ENCODE peak calls at places on chromosome 13, in nine cellular contexts. S is heart right ventricle, P is ovary, N is upper lobe of left lung, J is brain microvascular endothelial cell, Z is suprapubic skin, O is upper lobe of right lung, T is psoas muscle, A is breast epithelium. W is an unnamed sample.

GRCh38 chr13:26325876-26326275 is 71.9 kb downstream of the CDK8 start:
- DNase-seq in S (no peak), P (no peak), N (no peak), J (no peak), Z (no peak), O (no peak), T (no peak), A (no peak), W (no peak)

GRCh38 chr13:104750377-104750776 is 1684.2 kb upstream of the SLC10A2 start:
- DNase-seq in S (no peak), P (no peak), N (no peak), J (peak), Z (no peak), O (no peak), T (no peak), A (no peak), W (no peak)

GRCh38 chr13:60435762-60436374 is 38.8 kb downstream of the TDRD3 start:
- DNase-seq in S (no peak), P (no peak), N (no peak), J (no peak), Z (no peak), O (no peak), T (no peak), A (no peak), W (no peak)

GRCh38 chr13:43309301-43309700 is 285.9 kb downstream of the DNAJC15 start:
- DNase-seq in S (no peak), P (no peak), N (no peak), J (no peak), Z (no peak), O (no peak), T (no peak), A (no peak), W (no peak)

GRCh38 chr13:82688400-82688999 is 1193.8 kb downstream of the SLITRK1 start:
- DNase-seq in S (no peak), P (no peak), N (no peak), J (no peak), Z (no peak), O (no peak), T (no peak), A (no peak), W (no peak)

GRCh38 chr13:59891053-59891452 is 272.7 kb downstream of the DIAPH3 start:
- DNase-seq in S (no peak), P (no peak), N (no peak), J (no peak), Z (no peak), O (no peak), T (no peak), A (no peak), W (no peak)

GRCh38 chr13:44044544-44045178 is 165.0 kb downstream of the LACC1 start:
- DNase-seq in S (no peak), P (no peak), N (no peak), J (peak), Z (no peak), O (no peak), T (no peak), A (no peak), W (no peak)

GRCh38 chr13:45623516-45624090 is 8.1 kb upstream of the ERICH6B start:
- DNase-seq in S (no peak), P (no peak), N (no peak), J (no peak), Z (no peak), O (no peak), T (no peak), A (no peak), W (no peak)

GRCh38 chr13:113937497-113938140 is 36.3 kb downstream of the C13orf46 start:
- DNase-seq in S (no peak), P (no peak), N (no peak), J (no peak), Z (no peak), O (no peak), T (no peak), A (no peak), W (no peak)

GRCh38 chr13:33250594-33250993 is 35.0 kb downstream of the STARD13 start:
- DNase-seq in S (no peak), P (no peak), N (no peak), J (no peak), Z (no peak), O (no peak), T (no peak), A (no peak), W (no peak)

GRCh38 chr13:114035583-114036501 is 62.0 kb upstream of the C13orf46 start:
- DNase-seq in S (no peak), P (no peak), N (no peak), J (peak), Z (no peak), O (no peak), T (no peak), A (peak), W (no peak)

GRCh38 chr13:39036212-39036611 is 1.7 kb downstream of the PROSER1 start:
- DNase-seq in S (no peak), P (no peak), N (peak), J (no peak), Z (no peak), O (no peak), T (no peak), A (no peak), W (no peak)

GRCh38 chr13:113968463-113969310 is 5.2 kb downstream of the C13orf46 start:
- DNase-seq in S (no peak), P (no peak), N (no peak), J (no peak), Z (peak), O (peak), T (peak), A (no peak), W (no peak)

GRCh38 chr13:30526612-30527217 is 61.0 kb upstream of the HMGB1 start:
- DNase-seq in S (peak), P (no peak), N (no peak), J (peak), Z (no peak), O (no peak), T (peak), A (no peak), W (no peak)

GRCh38 chr13:36124236-36124822 is 6.9 kb downstream of the DCLK1 start:
- DNase-seq in S (peak), P (peak), N (no peak), J (peak), Z (no peak), O (no peak), T (no peak), A (no peak), W (no peak)

GRCh38 chr13:40401911-40402776 is 264.3 kb downstream of the FOXO1 start:
- DNase-seq in S (peak), P (peak), N (peak), J (peak), Z (peak), O (peak), T (peak), A (peak), W (peak)

GRCh38 chr13:76148926-76149325 is 512.8 kb downstream of the LMO7 start:
- DNase-seq in S (no peak), P (no peak), N (no peak), J (peak), Z (no peak), O (no peak), T (no peak), A (no peak), W (no peak)

GRCh38 chr13:20006206-20006605 is 47.7 kb downstream of the ZMYM2 start:
- DNase-seq in S (no peak), P (no peak), N (no peak), J (peak), Z (no peak), O (no peak), T (no peak), A (no peak), W (no peak)

GRCh38 chr13:113991676-113992179 is 17.9 kb upstream of the C13orf46 start:
- DNase-seq in S (no peak), P (no peak), N (no peak), J (no peak), Z (peak), O (no peak), T (no peak), A (no peak), W (no peak)

GRCh38 chr13:96822900-96823299 is 171.4 kb downstream of the OXGR1 start:
- DNase-seq in S (no peak), P (no peak), N (peak), J (no peak), Z (no peak), O (no peak), T (no peak), A (no peak), W (no peak)

GRCh38 chr13:110283661-110284516 is 23.1 kb downstream of the COL4A1 start:
- DNase-seq in S (no peak), P (no peak), N (no peak), J (no peak), Z (no peak), O (no peak), T (no peak), A (no peak), W (no peak)

GRCh38 chr13:21333186-21333585 is 125.9 kb downstream of the ZDHHC20 start:
- DNase-seq in S (no peak), P (no peak), N (no peak), J (no peak), Z (no peak), O (no peak), T (no peak), A (no peak), W (no peak)

GRCh38 chr13:110306340-110306959 is 507 bp downstream of the COL4A1 start:
- DNase-seq in S (no peak), P (peak), N (no peak), J (no peak), Z (no peak), O (no peak), T (no peak), A (no peak), W (peak)

GRCh38 chr13:43878897-43879322 is 630 bp downstream of the CCDC122 start:
- DNase-seq in S (peak), P (peak), N (peak), J (peak), Z (peak), O (peak), T (peak), A (peak), W (peak)

GRCh38 chr13:111460548-111461444 is 140.4 kb downstream of the TEX29 start:
- DNase-seq in S (peak), P (no peak), N (peak), J (peak), Z (peak), O (no peak), T (no peak), A (no peak), W (peak)

GRCh38 chr13:74889321-74889720 is 592.6 kb downstream of the TBC1D4 start:
- DNase-seq in S (no peak), P (no peak), N (no peak), J (no peak), Z (no peak), O (no peak), T (no peak), A (no peak), W (no peak)

GRCh38 chr13:95098916-95099315 is 202.3 kb downstream of the ABCC4 start:
- DNase-seq in S (no peak), P (no peak), N (no peak), J (no peak), Z (no peak), O (no peak), T (no peak), A (no peak), W (no peak)

GRCh38 chr13:22487932-22488331 is 692.8 kb upstream of the SGCG start:
- DNase-seq in S (no peak), P (no peak), N (no peak), J (no peak), Z (no peak), O (no peak), T (no peak), A (no peak), W (no peak)

GRCh38 chr13:91313103-91313502 is 34.4 kb upstream of the MIR17HG start:
- DNase-seq in S (no peak), P (no peak), N (no peak), J (peak), Z (no peak), O (no peak), T (no peak), A (no peak), W (no peak)

GRCh38 chr13:40187324-40187795 is 479.1 kb downstream of the FOXO1 start:
- DNase-seq in S (no peak), P (no peak), N (no peak), J (no peak), Z (no peak), O (no peak), T (no peak), A (no peak), W (no peak)

GRCh38 chr13:26629260-26629659 is 71.8 kb downstream of the WASF3 start:
- DNase-seq in S (no peak), P (no peak), N (no peak), J (peak), Z (no peak), O (no peak), T (peak), A (no peak), W (no peak)

GRCh38 chr13:21501709-21502108 is 42.6 kb upstream of the ZDHHC20 start:
- DNase-seq in S (no peak), P (no peak), N (no peak), J (no peak), Z (no peak), O (no peak), T (no peak), A (no peak), W (no peak)

GRCh38 chr13:88622362-88622973 is 951.3 kb downstream of the SLITRK5 start:
- DNase-seq in S (no peak), P (no peak), N (no peak), J (no peak), Z (no peak), O (no peak), T (no peak), A (no peak), W (no peak)

GRCh38 chr13:43289458-43290255 is 266.3 kb downstream of the DNAJC15 start:
- DNase-seq in S (no peak), P (no peak), N (no peak), J (no peak), Z (no peak), O (no peak), T (no peak), A (no peak), W (no peak)

GRCh38 chr13:67557642-67558241 is 327.6 kb upstream of the PCDH9 start:
- DNase-seq in S (no peak), P (no peak), N (no peak), J (no peak), Z (no peak), O (no peak), T (no peak), A (no peak), W (no peak)

GRCh38 chr13:107035778-107036177 is 467.8 kb upstream of the ARGLU1 start:
- DNase-seq in S (no peak), P (no peak), N (no peak), J (peak), Z (no peak), O (no peak), T (no peak), A (no peak), W (no peak)

GRCh38 chr13:64471916-64472315 is 2758.2 kb downstream of the PCDH9 start:
- DNase-seq in S (no peak), P (no peak), N (no peak), J (no peak), Z (no peak), O (no peak), T (no peak), A (no peak), W (no peak)

GRCh38 chr13:40477623-40478608 is 188.5 kb downstream of the FOXO1 start:
- DNase-seq in S (peak), P (peak), N (peak), J (peak), Z (no peak), O (no peak), T (peak), A (no peak), W (peak)

GRCh38 chr13:43167058-43167457 is 143.7 kb downstream of the DNAJC15 start:
- DNase-seq in S (no peak), P (no peak), N (no peak), J (no peak), Z (no peak), O (no peak), T (no peak), A (no peak), W (no peak)

DNA sequence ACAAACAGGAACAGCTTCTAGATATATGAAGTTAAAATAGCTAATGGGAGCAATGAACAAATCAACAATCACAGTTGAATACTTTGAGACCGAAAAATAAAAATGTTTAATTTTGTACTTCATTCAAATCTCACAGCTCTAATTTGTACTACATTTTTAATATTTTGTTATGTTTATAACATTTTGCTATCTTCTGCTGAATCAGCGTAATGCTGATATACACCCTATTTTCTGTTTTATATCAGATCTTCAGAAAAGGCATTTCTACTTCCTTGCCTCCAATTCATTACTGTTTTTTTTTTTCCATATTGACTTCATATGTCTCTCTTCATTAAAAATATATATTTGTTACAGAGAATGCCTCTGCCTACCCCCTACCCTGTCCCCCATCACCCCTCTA is 27.9 kb upstream of the GPR183 start:
- DNase-seq in S (no peak), P (no peak), N (no peak), J (no peak), Z (no peak), O (no peak), T (no peak), A (no peak), W (no peak)
- TF ChIP-seq CTCF in S (no peak), P (no peak), N (no peak), J (no peak), Z (no peak), O (no peak), T (no peak), A (no peak), W (no peak)

DNA sequence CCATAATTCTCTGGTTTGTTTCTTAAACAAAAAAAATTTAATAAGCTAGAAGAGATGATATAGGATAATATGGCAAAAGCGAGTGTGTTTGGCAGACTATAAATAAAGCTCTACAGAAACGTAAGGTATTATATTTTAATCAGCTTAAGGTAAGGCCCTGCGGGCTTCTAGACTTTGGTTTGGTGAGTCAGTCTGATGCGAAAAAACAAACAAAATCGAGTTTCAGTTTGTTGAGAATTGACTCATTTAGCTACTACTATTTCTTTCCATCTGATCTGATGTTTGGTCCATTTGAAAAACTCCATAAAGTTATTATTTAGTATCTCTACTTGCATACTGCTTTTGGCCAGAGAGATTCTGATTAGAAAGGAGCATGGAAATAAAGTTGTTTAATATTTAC is 138.0 kb downstream of the MIPEP start:
- DNase-seq in S (no peak), P (no peak), N (no peak), J (peak), Z (no peak), O (no peak), T (no peak), A (no peak), W (no peak)
- H3K27ac ChIP-seq in S (no peak), P (no peak), N (no peak), J (peak), Z (no peak), O (no peak), T (no peak), A (no peak), W (no peak)

GRCh38 chr13:25018729-25019115 is 77.2 kb upstream of the PABPC3 start:
- DNase-seq in S (no peak), P (no peak), N (no peak), J (no peak), Z (no peak), O (no peak), T (no peak), A (no peak), W (no peak)
- TF ChIP-seq CTCF in S (no peak), P (no peak), N (no peak), J (no peak), Z (no peak), O (no peak), T (no peak), A (no peak), W (no peak)

GRCh38 chr13:101624981-101625380 is 172.5 kb downstream of the ITGBL1 start:
- DNase-seq in S (no peak), P (no peak), N (no peak), J (no peak), Z (no peak), O (no peak), T (no peak), A (no peak), W (no peak)
- H3K27ac ChIP-seq in S (no peak), P (no peak), N (no peak), J (no peak), Z (no peak), O (peak), T (no peak), A (no peak), W (no peak)

DNA sequence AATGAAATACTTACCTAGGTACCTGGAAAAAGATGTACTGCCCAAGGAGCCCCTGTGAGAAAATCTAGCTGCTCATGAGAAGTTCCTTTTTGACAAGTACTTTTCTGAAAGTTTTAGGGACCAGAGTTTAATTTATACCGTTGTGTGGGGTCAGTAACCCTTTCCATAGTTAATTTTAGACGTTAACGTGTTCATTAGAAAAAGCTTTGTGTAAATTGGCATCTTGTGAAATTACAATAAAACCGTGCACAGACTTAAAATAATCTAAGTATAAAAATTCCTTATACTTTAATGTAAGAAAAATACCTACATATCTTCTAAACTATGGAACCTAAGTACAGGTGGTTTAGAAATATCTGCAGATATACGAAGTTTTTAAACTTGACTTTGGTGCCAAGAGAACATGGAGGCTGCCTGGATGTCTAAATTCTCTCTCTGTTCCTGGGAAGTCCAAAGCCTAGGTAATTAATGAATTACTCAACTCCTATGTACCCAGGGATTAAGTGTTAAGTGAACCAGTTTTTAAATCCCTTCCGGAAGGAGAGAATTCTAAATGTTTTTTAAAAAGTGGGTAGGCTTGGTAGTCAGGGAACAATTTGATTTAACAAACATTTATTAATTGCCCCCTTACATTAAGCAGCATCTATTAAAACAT is 50.2 kb upstream of the PDX1 start:
- DNase-seq in S (no peak), P (no peak), N (no peak), J (no peak), Z (no peak), O (no peak), T (no peak), A (no peak), W (no peak)
- TF ChIP-seq CTCF in S (no peak), P (no peak), N (no peak), J (no peak), Z (no peak), O (no peak), T (no peak), A (no peak), W (no peak)

DNA sequence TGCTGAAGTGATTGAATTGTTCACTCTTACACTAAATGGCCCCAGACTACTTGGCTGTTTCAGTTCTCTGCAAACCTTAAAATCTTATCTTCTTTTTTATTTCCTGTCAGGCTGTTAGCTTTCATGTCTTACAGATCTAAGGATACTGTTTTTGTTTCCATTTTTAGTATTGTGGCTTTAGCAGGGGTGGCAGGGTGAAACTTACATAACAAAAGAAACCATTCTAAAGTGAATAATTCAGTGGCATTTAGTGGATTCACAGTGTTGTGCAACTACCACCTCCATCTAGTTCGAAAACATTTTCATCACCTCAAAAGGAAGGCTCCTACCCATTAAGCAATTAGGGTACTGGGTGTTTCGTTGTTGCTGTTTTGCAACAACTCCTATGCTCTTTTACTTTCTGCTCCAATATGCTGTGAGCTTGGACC is 19.8 kb downstream of the TMEM272 start:
- DNase-seq in S (no peak), P (no peak), N (no peak), J (no peak), Z (no peak), O (no peak), T (no peak), A (no peak), W (no peak)
- H3K27ac ChIP-seq in S (peak), P (no peak), N (peak), J (no peak), Z (no peak), O (peak), T (no peak), A (peak), W (no peak)

GRCh38 chr13:105982219-105982618 is 553.2 kb downstream of the EFNB2 start:
- DNase-seq in S (no peak), P (no peak), N (no peak), J (no peak), Z (no peak), O (no peak), T (no peak), A (no peak), W (no peak)
- TF ChIP-seq CTCF in S (no peak), P (no peak), N (no peak), J (no peak), Z (no peak), O (no peak), T (no peak), A (no peak), W (no peak)

GRCh38 chr13:97889803-97890202 is 63.7 kb upstream of the IPO5 start:
- DNase-seq in S (peak), P (no peak), N (no peak), J (no peak), Z (no peak), O (no peak), T (peak), A (no peak), W (no peak)
- H3K27ac ChIP-seq in S (no peak), P (no peak), N (no peak), J (no peak), Z (no peak), O (no peak), T (no peak), A (no peak), W (no peak)

GRCh38 chr13:72384186-72384823 is 343.1 kb downstream of the MZT1 start:
- DNase-seq in S (no peak), P (no peak), N (no peak), J (no peak), Z (no peak), O (no peak), T (no peak), A (no peak), W (no peak)
- TF ChIP-seq CTCF in S (no peak), P (no peak), N (no peak), J (no peak), Z (no peak), O (no peak), T (no peak), A (no peak), W (no peak)

W was measured in coronary artery.